ENCODE peak calls at places on chromosomes 4 and X, in four cellular contexts. Q is keratinocyte, H is endothelial cell of umbilical vein, X is IMR-90. P is an unnamed sample. For H3K27me3 and H3K36me3, the result is how much of the 10 kb centered on the place peaks cover.

GRCh38 chr4:169254546-169254983 is 16.2 kb downstream of the SH3RF1 start:
- DNase-seq in Q (no peak), H (peak), X (peak), P (peak)

GRCh38 chrX:48511561-48511960 is 2.8 kb downstream of the PORCN start:
- DNase-seq in Q (no peak), H (peak), X (no peak), P (no peak)

GRCh38 chr4:61996943-61997342 is 796.8 kb downstream of the ADGRL3 start:
- DNase-seq in Q (no peak), H (no peak), X (no peak), P (no peak)

GRCh38 chrX:105608745-105609144 is 213.6 kb upstream of the NRK start:
- DNase-seq in Q (no peak), H (no peak), X (no peak), P (no peak)

GRCh38 chr4:24837781-24838180 is 42.4 kb downstream of the SOD3 start:
- DNase-seq in Q (no peak), H (no peak), X (no peak), P (no peak)

GRCh38 chr4:53920116-53920515 is 144.3 kb downstream of the CHIC2 start:
- DNase-seq in Q (no peak), H (no peak), X (no peak), P (no peak)

GRCh38 chr4:22897520-22898108 is 204.9 kb downstream of the GBA3 start:
- DNase-seq in Q (no peak), H (peak), X (peak), P (no peak)

GRCh38 chrX:38275615-38276014 is 51.7 kb downstream of the RPGR start:
- DNase-seq in Q (peak), H (peak), X (peak), P (peak)

GRCh38 chr4:25378130-25378743 is 1.2 kb downstream of the ANAPC4 start:
- DNase-seq in Q (no peak), H (no peak), X (no peak), P (no peak)

GRCh38 chr4:145481164-145481941 is at the start of gene SMAD1:
- DNase-seq in Q (no peak), H (peak), X (peak), P (peak)

GRCh38 chr4:40553995-40554394 is 75.7 kb downstream of the RBM47 start:
- DNase-seq in Q (no peak), H (no peak), X (no peak), P (no peak)

GRCh38 chr4:88101165-88101564 is 57.3 kb downstream of the ABCG2 start:
- DNase-seq in Q (no peak), H (no peak), X (no peak), P (no peak)

GRCh38 chrX:69387559-69388487 is 116.3 kb upstream of the NALF2 start:
- DNase-seq in Q (no peak), H (peak), X (peak), P (peak)

GRCh38 chr4:23856630-23857029 is 33.2 kb downstream of the PPARGC1A start:
- DNase-seq in Q (no peak), H (no peak), X (no peak), P (no peak)

GRCh38 chrX:109931677-109932076 is 71.2 kb upstream of the TMEM164 start:
- DNase-seq in Q (no peak), H (no peak), X (no peak), P (no peak)

GRCh38 chr4:121950680-121951569 is 935 bp downstream of the TRPC3 start:
- DNase-seq in Q (no peak), H (peak), X (peak), P (no peak)

GRCh38 chrX:68571292-68572256 is 72.7 kb downstream of the YIPF6 start:
- DNase-seq in Q (peak), H (no peak), X (peak), P (peak)

GRCh38 chrX:131837325-131837724 is 185.8 kb upstream of the STK26 start:
- DNase-seq in Q (no peak), H (no peak), X (no peak), P (no peak)

GRCh38 chrX:29447867-29448266 is 767.5 kb upstream of the MAGEB2 start:
- DNase-seq in Q (no peak), H (no peak), X (peak), P (no peak)

GRCh38 chr4:63049726-63050125 is 1359.5 kb downstream of the TECRL start:
- DNase-seq in Q (no peak), H (no peak), X (no peak), P (no peak)

GRCh38 chrX:50988649-50989048 is 78.1 kb downstream of the BMP15 start:
- DNase-seq in Q (no peak), H (peak), X (peak), P (peak)

GRCh38 chr4:8010618-8011017 is 71.0 kb upstream of the AFAP1 start:
- DNase-seq in Q (no peak), H (no peak), X (peak), P (peak)

GRCh38 chr4:171940656-171941055 is 127.5 kb downstream of the GALNTL6 start:
- DNase-seq in Q (no peak), H (no peak), X (no peak), P (no peak)

DNA sequence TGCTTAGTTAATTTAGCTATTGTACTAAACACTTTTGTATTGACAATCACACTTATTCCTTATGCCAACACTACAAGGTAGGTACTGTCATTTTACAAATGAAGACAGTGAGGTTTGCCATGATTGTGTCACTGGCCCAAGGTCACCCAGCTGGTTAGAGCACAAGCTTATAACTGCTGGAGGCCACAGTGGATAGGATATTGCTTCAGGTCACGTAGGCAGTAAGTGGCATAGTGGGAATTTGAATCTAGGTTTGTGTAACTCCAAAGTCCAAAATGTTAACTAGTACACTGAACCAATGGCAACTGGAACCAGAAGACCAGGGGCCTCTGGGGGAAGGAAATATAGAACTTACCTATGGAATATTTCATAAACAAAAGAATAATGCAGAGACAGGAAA is 21.1 kb upstream of the PITX2 start:
- DNase-seq in Q (no peak), H (no peak), X (no peak), P (no peak)
- H3K27me3 ChIP-seq in Q (under half), H (half or more), X (under half), P (half or more)

GRCh38 chr4:1230316-1230715 is 18.6 kb downstream of the CTBP1 start:
- DNase-seq in Q (no peak), H (no peak), X (no peak), P (no peak)
- H3K36me3 ChIP-seq in Q (under half), H (half or more), X (half or more), P (half or more)

DNA sequence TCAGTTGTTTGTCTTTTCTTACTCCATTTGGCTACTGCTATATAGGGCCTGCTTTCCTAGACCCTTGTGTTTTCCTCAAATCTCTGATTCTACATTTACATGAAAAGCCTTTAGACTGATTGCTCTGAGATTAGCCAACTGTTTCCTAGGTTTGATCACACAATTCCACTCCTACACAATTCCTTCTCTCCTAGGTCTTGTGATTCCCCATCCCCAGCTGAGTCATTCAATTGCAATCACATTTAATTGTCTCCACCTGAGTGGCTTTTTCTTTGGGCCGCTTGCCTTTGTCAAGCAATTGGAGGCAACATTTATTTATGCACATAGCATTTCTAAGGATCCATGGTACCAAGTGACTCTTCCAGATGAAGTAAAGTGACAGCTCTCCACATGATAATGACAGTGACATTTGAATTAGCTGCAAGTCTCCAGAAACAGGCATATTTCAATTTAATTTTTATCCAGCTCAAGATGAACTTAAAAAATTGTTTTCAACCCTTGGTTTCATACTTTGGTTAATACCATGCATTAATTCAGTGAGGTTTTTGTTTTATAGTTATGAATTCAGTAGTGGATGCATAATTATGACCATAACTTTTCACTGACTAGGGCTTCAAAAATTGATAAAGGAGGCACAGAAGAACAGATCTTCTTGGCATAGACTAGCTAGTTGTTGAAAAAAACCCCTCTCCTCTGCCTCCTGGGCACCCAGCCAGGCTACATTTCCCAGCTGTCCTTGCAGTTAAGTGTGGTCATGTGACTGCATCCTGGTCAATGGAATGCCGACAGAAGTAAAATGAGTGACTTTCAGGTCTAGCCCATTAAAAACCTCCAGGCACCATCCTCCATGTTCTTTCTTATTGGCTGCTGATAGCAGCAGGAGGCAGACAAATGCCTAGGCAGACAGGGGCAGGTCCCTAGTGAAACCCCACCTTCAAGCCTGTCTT is 35.6 kb downstream of the ATXN3L start:
- DNase-seq in Q (no peak), H (peak), X (peak), P (peak)
- H3K27ac ChIP-seq in Q (no peak), H (peak), X (peak), P (peak)

GRCh38 chr4:99200148-99200547 is 18.9 kb downstream of the ADH6 start:
- DNase-seq in Q (no peak), H (no peak), X (no peak), P (no peak)
- H3K27me3 ChIP-seq in Q (under half), H (under half), X (under half), P (under half)